ENCODE peak calls at places on chromosomes 5 and 9, in five cellular contexts. One of them, this sample, is unnamed.

GRCh38 chr5:92364986-92365550 is 982.0 kb upstream of the ARRDC3 start:
- DNase-seq in testis: peak; percentile 44
- DNase-seq in heart left ventricle: no peak
- DNase-seq in endothelial cell of umbilical vein: no peak
- DNase-seq in A549: no peak
- DNase-seq in this sample: no peak

GRCh38 chr9:112080831-112081542 is 94.1 kb downstream of the SUSD1 start:
- DNase-seq in heart left ventricle: no peak
- DNase-seq in endothelial cell of umbilical vein: no peak
- DNase-seq in testis: no peak
- DNase-seq in A549: no peak
- DNase-seq in this sample: no peak

GRCh38 chr9:126615791-126616447 is 2.2 kb downstream of the LMX1B start:
- DNase-seq in heart left ventricle: no peak
- DNase-seq in endothelial cell of umbilical vein: no peak
- DNase-seq in A549: no peak
- DNase-seq in testis: no peak
- DNase-seq in this sample: no peak

GRCh38 chr5:139684881-139685749 is 37.0 kb downstream of the CXXC5 start:
- DNase-seq in testis: no peak
- DNase-seq in endothelial cell of umbilical vein: no peak
- DNase-seq in heart left ventricle: no peak
- DNase-seq in A549: no peak
- DNase-seq in this sample: peak; percentile 90

GRCh38 chr9:14313951-14314423 is at the start of gene NFIB:
- DNase-seq in endothelial cell of umbilical vein: peak; percentile 33
- DNase-seq in heart left ventricle: peak; percentile 77
- DNase-seq in testis: peak; percentile 74
- DNase-seq in A549: peak; percentile 74
- DNase-seq in this sample: peak; percentile 68

GRCh38 chr9:115035872-115036612 is 81.9 kb downstream of the TNC start:
- DNase-seq in endothelial cell of umbilical vein: no peak
- DNase-seq in testis: no peak
- DNase-seq in heart left ventricle: no peak
- DNase-seq in A549: no peak
- DNase-seq in this sample: peak; percentile 17

GRCh38 chr9:5144217-5144616 is 41.2 kb downstream of the INSL6 start:
- DNase-seq in testis: no peak
- DNase-seq in endothelial cell of umbilical vein: no peak
- DNase-seq in heart left ventricle: no peak
- DNase-seq in A549: no peak
- DNase-seq in this sample: no peak

GRCh38 chr9:133948138-133948537 is 44.0 kb downstream of the VAV2 start:
- DNase-seq in heart left ventricle: peak; percentile 57
- DNase-seq in endothelial cell of umbilical vein: peak; percentile 91
- DNase-seq in A549: no peak
- DNase-seq in testis: no peak
- DNase-seq in this sample: no peak

GRCh38 chr9:87891754-87892153 is 9.1 kb downstream of the SPATA31E1 start:
- DNase-seq in testis: no peak
- DNase-seq in A549: no peak
- DNase-seq in endothelial cell of umbilical vein: no peak
- DNase-seq in heart left ventricle: no peak
- DNase-seq in this sample: no peak

GRCh38 chr9:72592501-72593403 is 71.3 kb downstream of the TMC1 start:
- DNase-seq in A549: peak; percentile 78
- DNase-seq in heart left ventricle: no peak
- DNase-seq in testis: no peak
- DNase-seq in endothelial cell of umbilical vein: peak; percentile 79
- DNase-seq in this sample: peak; percentile 44

GRCh38 chr5:32848120-32848519 is 137.0 kb downstream of the NPR3 start:
- DNase-seq in A549: no peak
- DNase-seq in endothelial cell of umbilical vein: no peak
- DNase-seq in heart left ventricle: no peak
- DNase-seq in testis: no peak
- DNase-seq in this sample: no peak

GRCh38 chr5:172180936-172181335 is 7.1 kb downstream of the STK10 start:
- DNase-seq in heart left ventricle: no peak
- DNase-seq in endothelial cell of umbilical vein: no peak
- DNase-seq in A549: no peak
- DNase-seq in testis: no peak
- DNase-seq in this sample: no peak

GRCh38 chr5:172175263-172175719 is 12.7 kb downstream of the STK10 start:
- DNase-seq in heart left ventricle: peak; percentile 87
- DNase-seq in A549: no peak
- DNase-seq in endothelial cell of umbilical vein: no peak
- DNase-seq in testis: no peak
- DNase-seq in this sample: peak; percentile 36

GRCh38 chr5:172177232-172177631 is 10.8 kb downstream of the STK10 start:
- DNase-seq in endothelial cell of umbilical vein: no peak
- DNase-seq in testis: no peak
- DNase-seq in heart left ventricle: no peak
- DNase-seq in A549: no peak
- DNase-seq in this sample: peak; percentile 25

GRCh38 chr5:172179032-172179989 is 8.7 kb downstream of the STK10 start:
- DNase-seq in heart left ventricle: no peak
- DNase-seq in endothelial cell of umbilical vein: peak; percentile 75
- DNase-seq in testis: no peak
- DNase-seq in A549: no peak
- DNase-seq in this sample: no peak

DNA sequence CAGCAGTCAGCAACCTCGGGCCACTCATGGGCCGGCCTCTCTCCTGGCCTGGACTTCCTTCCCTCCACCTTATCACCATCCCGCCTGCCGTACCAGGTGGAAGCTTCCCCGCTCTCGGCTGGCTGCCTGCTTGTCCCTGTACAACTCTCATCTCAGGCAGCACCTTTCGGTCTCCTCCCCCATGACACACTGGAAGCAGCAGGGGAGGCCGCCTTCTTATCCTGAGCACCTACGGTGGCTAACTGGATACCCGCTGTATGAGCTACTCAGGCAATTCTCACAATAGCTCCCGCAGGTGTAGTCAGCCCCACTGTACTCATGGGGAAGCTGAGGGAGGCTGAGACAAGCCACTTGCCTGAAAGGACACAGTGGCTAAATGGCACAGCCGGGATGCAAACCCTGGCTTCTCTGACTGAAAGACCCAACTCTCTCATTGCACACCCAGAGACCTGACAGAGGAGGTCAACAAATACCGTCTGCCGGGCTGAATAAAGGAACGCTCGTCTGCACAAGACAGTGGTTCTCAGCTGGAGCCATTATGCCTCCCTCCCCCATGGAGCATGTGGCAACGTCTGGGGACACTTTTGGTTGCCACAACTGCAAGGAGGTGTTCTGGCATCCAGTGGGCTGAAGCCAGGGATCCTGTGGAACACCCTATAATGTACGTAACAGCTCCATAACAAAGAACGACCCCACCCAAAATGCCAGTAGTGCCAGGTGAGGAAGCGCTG is 9.6 kb downstream of the STK10 start:
- DNase-seq in A549: no peak
- DNase-seq in heart left ventricle: no peak
- DNase-seq in testis: no peak
- DNase-seq in endothelial cell of umbilical vein: no peak
- DNase-seq in this sample: peak; percentile 35
- H3K4me3 ChIP-seq in A549: no peak overlapping the region
- H3K4me3 ChIP-seq in heart left ventricle: no peak overlapping the region
- H3K4me3 ChIP-seq in testis: no peak overlapping the region
- H3K4me3 ChIP-seq in endothelial cell of umbilical vein: no peak overlapping the region
- H3K4me3 ChIP-seq in this sample: no peak overlapping the region

DNA sequence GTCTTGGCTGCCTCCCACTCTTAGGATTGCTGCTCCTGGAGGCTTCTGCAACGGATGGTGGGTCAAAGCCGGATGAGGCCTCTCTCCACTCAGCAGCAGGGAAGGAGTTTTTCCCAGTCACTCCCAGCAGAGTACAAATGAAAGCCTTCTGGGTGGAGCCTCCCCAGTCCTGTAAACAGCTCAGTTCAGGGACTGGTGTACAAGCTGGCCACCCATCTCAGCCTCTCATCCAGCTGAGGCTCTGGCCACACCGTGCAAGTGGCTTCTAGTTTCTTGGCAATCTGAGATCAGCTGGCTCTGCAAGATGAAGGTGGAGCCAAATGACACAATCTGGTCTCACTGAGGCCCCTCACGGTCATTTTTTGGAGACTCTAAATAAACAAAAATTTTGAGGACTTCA is 10.0 kb downstream of the GPX3 start:
- DNase-seq in heart left ventricle: peak; percentile 69
- DNase-seq in testis: peak; percentile 82
- DNase-seq in A549: no peak
- DNase-seq in endothelial cell of umbilical vein: no peak
- DNase-seq in this sample: peak; percentile 14
- TF ChIP-seq POLR2A in heart left ventricle: no peak
- TF ChIP-seq POLR2A in testis: no peak
- TF ChIP-seq POLR2A in A549: no peak
- TF ChIP-seq POLR2A in endothelial cell of umbilical vein: no peak
- TF ChIP-seq POLR2A in this sample: no peak

GRCh38 chr5:159452480-159453167 is 122.3 kb upstream of the IL12B start:
- DNase-seq in endothelial cell of umbilical vein: no peak
- DNase-seq in testis: no peak
- DNase-seq in A549: no peak
- DNase-seq in heart left ventricle: no peak
- DNase-seq in this sample: no peak
- H3K4me3 ChIP-seq in endothelial cell of umbilical vein: no peak overlapping the region
- H3K4me3 ChIP-seq in testis: no peak overlapping the region
- H3K4me3 ChIP-seq in A549: no peak overlapping the region
- H3K4me3 ChIP-seq in heart left ventricle: no peak overlapping the region
- H3K4me3 ChIP-seq in this sample: no peak overlapping the region

GRCh38 chr5:135373747-135374515 is 25.1 kb downstream of the MACROH2A1 start:
- DNase-seq in A549: no peak
- DNase-seq in heart left ventricle: no peak
- DNase-seq in endothelial cell of umbilical vein: no peak
- DNase-seq in testis: no peak
- DNase-seq in this sample: no peak

GRCh38 chr5:135369952-135370351 is 29.1 kb downstream of the MACROH2A1 start:
- DNase-seq in endothelial cell of umbilical vein: no peak
- DNase-seq in A549: no peak
- DNase-seq in testis: no peak
- DNase-seq in heart left ventricle: no peak
- DNase-seq in this sample: no peak

GRCh38 chr5:135371738-135372232 is 27.2 kb downstream of the MACROH2A1 start:
- DNase-seq in testis: no peak
- DNase-seq in heart left ventricle: no peak
- DNase-seq in A549: peak; percentile 24
- DNase-seq in endothelial cell of umbilical vein: no peak
- DNase-seq in this sample: no peak

GRCh38 chr5:135375040-135375439 is 24.0 kb downstream of the MACROH2A1 start:
- DNase-seq in heart left ventricle: no peak
- DNase-seq in testis: no peak
- DNase-seq in endothelial cell of umbilical vein: no peak
- DNase-seq in A549: no peak
- DNase-seq in this sample: no peak

DNA sequence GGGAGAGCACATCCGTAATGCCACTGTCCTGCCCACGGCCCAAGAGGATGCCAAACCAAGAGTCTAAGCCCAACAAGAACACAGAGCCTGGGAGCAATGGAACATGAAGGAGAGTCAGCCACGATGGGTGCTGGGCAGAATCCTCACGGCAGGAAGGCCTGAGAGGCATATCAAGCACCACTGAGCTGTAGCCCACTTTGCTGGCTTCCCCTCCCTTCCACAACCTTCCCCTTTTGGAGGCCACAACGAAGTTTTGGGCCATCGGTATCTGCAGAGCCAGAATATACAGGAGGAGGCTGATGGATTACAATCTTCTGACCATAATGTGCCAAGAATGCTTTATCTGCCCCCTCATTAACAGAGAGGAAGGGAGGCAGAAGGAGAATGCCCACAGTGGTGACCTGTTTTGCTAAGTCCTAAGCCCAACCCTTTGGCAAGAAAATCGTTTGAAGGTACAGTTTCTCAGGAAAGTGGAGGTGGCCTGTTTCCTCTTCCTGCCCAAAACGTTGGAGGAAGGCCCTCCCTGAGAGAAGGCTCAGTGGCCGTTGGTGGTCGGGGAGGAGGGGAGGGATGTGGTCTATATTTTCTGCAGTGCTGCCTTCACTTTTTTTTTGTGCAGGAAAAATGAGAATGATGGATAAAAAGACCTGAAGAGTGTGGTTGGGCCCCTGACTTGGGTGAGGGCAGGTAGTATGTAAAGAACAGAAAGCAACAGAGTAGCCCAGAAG is 26.2 kb downstream of the MACROH2A1 start:
- DNase-seq in heart left ventricle: no peak
- DNase-seq in endothelial cell of umbilical vein: no peak
- DNase-seq in testis: no peak
- DNase-seq in A549: no peak
- DNase-seq in this sample: no peak
- TF ChIP-seq POLR2A in heart left ventricle: no peak
- TF ChIP-seq POLR2A in endothelial cell of umbilical vein: no peak
- TF ChIP-seq POLR2A in testis: no peak
- TF ChIP-seq POLR2A in A549: no peak
- TF ChIP-seq POLR2A in this sample: no peak

DNA sequence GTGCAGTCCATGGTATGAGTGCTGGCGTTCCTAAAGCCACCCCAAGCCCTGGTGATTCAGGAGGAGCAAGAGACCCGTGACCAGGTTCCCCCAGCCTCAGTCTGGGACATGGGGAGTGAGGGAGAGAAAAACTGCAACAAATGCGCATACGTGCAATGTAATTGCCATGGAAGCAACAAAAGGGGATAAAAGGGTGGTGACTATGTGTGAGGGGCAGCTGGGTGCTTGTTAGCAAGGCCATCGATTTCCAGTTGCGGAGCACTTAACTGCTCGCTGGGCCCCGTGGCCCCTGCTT is 709 bp upstream of the SH3PXD2B start:
- DNase-seq in testis: no peak
- DNase-seq in A549: no peak
- DNase-seq in heart left ventricle: no peak
- DNase-seq in endothelial cell of umbilical vein: peak; percentile 29
- DNase-seq in this sample: no peak
- H3K4me3 ChIP-seq in testis: peak overlapping the region; percentile 60
- H3K4me3 ChIP-seq in A549: peak overlapping the region; percentile 99
- H3K4me3 ChIP-seq in heart left ventricle: peak overlapping the region; percentile 84
- H3K4me3 ChIP-seq in endothelial cell of umbilical vein: peak overlapping the region; percentile 63
- H3K4me3 ChIP-seq in this sample: no peak overlapping the region

DNA sequence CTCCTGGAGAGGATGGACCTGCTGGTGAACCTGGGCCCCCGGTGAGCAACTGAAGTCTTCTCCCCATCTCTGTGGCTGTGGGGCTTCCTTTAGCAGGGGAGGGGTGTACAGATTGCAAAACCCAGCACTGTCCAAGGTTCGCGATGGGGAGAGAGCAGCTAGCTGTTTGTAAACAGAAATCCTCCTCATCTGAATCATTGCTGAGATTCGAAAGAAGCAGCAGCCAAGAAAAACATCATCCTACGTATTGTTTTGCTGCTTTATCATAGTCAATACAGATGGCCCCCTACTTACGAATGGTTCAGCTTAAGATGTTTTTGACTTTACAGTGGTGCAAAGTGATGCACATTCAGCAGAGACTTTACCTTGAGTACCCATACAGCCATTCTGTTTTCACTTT is 80.0 kb upstream of the TGFBR1 start:
- DNase-seq in endothelial cell of umbilical vein: no peak
- DNase-seq in testis: no peak
- DNase-seq in heart left ventricle: no peak
- DNase-seq in A549: no peak
- DNase-seq in this sample: no peak
- TF ChIP-seq POLR2A in endothelial cell of umbilical vein: no peak
- TF ChIP-seq POLR2A in testis: no peak
- TF ChIP-seq POLR2A in heart left ventricle: no peak
- TF ChIP-seq POLR2A in A549: no peak
- TF ChIP-seq POLR2A in this sample: no peak